ENCODE peak calls at places on chromosomes 4 and X, in five cellular contexts. O is ascending aorta, R is esophagus squamous epithelium, N is body of pancreas, E is heart right ventricle. S is an unnamed sample. For H3K4me1, the result is how much of the 10 kb centered on the place peaks cover.

GRCh38 chr4:79241846-79242245 is 84.0 kb downstream of the NAA11 start:
- DNase-seq in O (no peak), R (no peak), N (no peak), E (no peak), S (no peak)

GRCh38 chrX:23292979-23293651 is 41.5 kb upstream of the PTCHD1 start:
- DNase-seq in O (no peak), R (no peak), N (no peak), E (no peak), S (peak)

GRCh38 chr4:7830747-7831146 is 108.9 kb downstream of the AFAP1 start:
- DNase-seq in O (no peak), R (no peak), N (no peak), E (no peak), S (no peak)

GRCh38 chr4:173264245-173264959 is 69.8 kb downstream of the HMGB2 start:
- DNase-seq in O (no peak), R (no peak), N (peak), E (peak), S (no peak)

GRCh38 chr4:7824218-7824617 is 115.4 kb downstream of the AFAP1 start:
- DNase-seq in O (no peak), R (no peak), N (no peak), E (no peak), S (no peak)

GRCh38 chr4:77152421-77152820 is 4.6 kb upstream of the CCNG2 start:
- DNase-seq in O (no peak), R (no peak), N (peak), E (no peak), S (no peak)

GRCh38 chr4:184746532-184746870 is 12.6 kb upstream of the CENPU start:
- DNase-seq in O (peak), R (no peak), N (peak), E (no peak), S (no peak)

GRCh38 chr4:166017804-166018203 is 144.8 kb downstream of the TLL1 start:
- DNase-seq in O (no peak), R (no peak), N (no peak), E (no peak), S (no peak)

GRCh38 chr4:98946359-98946758 is 17.4 kb upstream of the EIF4E start:
- DNase-seq in O (no peak), R (no peak), N (no peak), E (no peak), S (no peak)

GRCh38 chr4:25767877-25768475 is 94.8 kb downstream of the SEL1L3 start:
- DNase-seq in O (no peak), R (no peak), N (peak), E (peak), S (no peak)

GRCh38 chr4:4848540-4848939 is 10.9 kb upstream of the MSX1 start:
- DNase-seq in O (no peak), R (no peak), N (no peak), E (no peak), S (no peak)

GRCh38 chr4:39713691-39714090 is 15.8 kb downstream of the UBE2K start:
- DNase-seq in O (no peak), R (no peak), N (no peak), E (no peak), S (no peak)

GRCh38 chrX:155757366-155757765 is 123.8 kb upstream of the VAMP7 start:
- DNase-seq in O (no peak), R (no peak), N (no peak), E (no peak), S (no peak)

GRCh38 chr4:147160908-147161513 is 215.3 kb upstream of the TTC29 start:
- DNase-seq in O (no peak), R (no peak), N (peak), E (no peak), S (no peak)

GRCh38 chr4:36944227-36944626 is 300.3 kb upstream of the NWD2 start:
- DNase-seq in O (no peak), R (no peak), N (no peak), E (no peak), S (no peak)

GRCh38 chr4:24164054-24164453 is 274.2 kb upstream of the PPARGC1A start:
- DNase-seq in O (no peak), R (no peak), N (no peak), E (no peak), S (no peak)

GRCh38 chr4:76095568-76095967 is 21.1 kb downstream of the ART3 start:
- DNase-seq in O (no peak), R (no peak), N (no peak), E (no peak), S (no peak)

GRCh38 chrX:34658316-34658715 is 1.2 kb upstream of the TMEM47 start:
- DNase-seq in O (no peak), R (no peak), N (no peak), E (no peak), S (no peak)

GRCh38 chrX:71236858-71237257 is 13.8 kb downstream of the GJB1 start:
- DNase-seq in O (no peak), R (no peak), N (no peak), E (no peak), S (no peak)

GRCh38 chrX:12440245-12440644 is 302.0 kb downstream of the FRMPD4 start:
- DNase-seq in O (no peak), R (no peak), N (no peak), E (no peak), S (no peak)

GRCh38 chr4:91914176-91914804 is 389.5 kb upstream of the GRID2 start:
- DNase-seq in O (no peak), R (no peak), N (peak), E (no peak), S (no peak)

GRCh38 chr4:100286601-100287000 is 96.3 kb upstream of the DDIT4L start:
- DNase-seq in O (no peak), R (no peak), N (no peak), E (no peak), S (no peak)

DNA sequence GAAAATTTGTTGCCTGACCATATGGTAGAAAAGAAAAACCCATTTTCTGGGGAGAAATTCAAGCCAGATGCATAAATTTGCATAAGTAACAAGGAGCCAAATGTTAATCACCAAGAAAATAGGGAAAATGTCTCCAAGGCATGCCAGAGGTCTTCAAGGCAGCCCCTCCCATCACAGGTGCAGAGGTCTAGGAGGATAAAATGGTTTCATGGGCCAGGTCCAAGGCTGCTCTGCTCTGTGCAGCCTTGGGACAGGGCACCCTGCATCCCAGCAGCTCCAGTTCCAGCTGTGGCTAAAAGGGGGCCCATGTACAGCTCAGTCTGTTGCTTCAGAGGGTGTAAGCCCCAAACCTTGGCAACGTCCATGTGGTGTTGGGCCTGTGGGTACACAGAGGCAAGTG is 200.0 kb downstream of the LARP7 start:
- DNase-seq in O (no peak), R (no peak), N (no peak), E (no peak), S (no peak)
- H3K4me1 ChIP-seq in O (under half), R (under half), N (under half), E (under half), S (under half)

GRCh38 chrX:37348237-37349130 is 680 bp upstream of the PRRG1 start:
- DNase-seq in O (no peak), R (no peak), N (no peak), E (no peak), S (no peak)

GRCh38 chrX:37347420-37347819 is 1.7 kb upstream of the PRRG1 start:
- DNase-seq in O (no peak), R (no peak), N (no peak), E (no peak), S (no peak)

GRCh38 chrX:37353646-37354045 is 4.5 kb downstream of the PRRG1 start:
- DNase-seq in O (no peak), R (no peak), N (no peak), E (no peak), S (no peak)

GRCh38 chrX:37350034-37350365 is 836 bp downstream of the PRRG1 start:
- DNase-seq in O (no peak), R (no peak), N (peak), E (no peak), S (no peak)

GRCh38 chrX:37349131-37350033 is at the start of gene PRRG1:
- DNase-seq in O (no peak), R (no peak), N (peak), E (peak), S (peak)
- H3K4me3 ChIP-seq in O (peak), R (peak), N (peak), E (peak), S (peak)

GRCh38 chr4:26784207-26784606 is 76.4 kb upstream of the STIM2 start:
- DNase-seq in O (no peak), R (no peak), N (no peak), E (no peak), S (no peak)
- H3K4me1 ChIP-seq in O (under half), R (half or more), N (under half), E (under half), S (under half)

GRCh38 chr4:85780664-85781063 is 305.7 kb downstream of the ARHGAP24 start:
- DNase-seq in O (no peak), R (no peak), N (no peak), E (no peak), S (no peak)

GRCh38 chr4:85776579-85776978 is 301.6 kb downstream of the ARHGAP24 start:
- DNase-seq in O (no peak), R (no peak), N (no peak), E (no peak), S (no peak)

GRCh38 chr4:85777908-85778808 is 303.2 kb downstream of the ARHGAP24 start:
- DNase-seq in O (no peak), R (no peak), N (no peak), E (no peak), S (no peak)

GRCh38 chr4:85779165-85779564 is 304.2 kb downstream of the ARHGAP24 start:
- DNase-seq in O (no peak), R (no peak), N (no peak), E (no peak), S (no peak)

DNA sequence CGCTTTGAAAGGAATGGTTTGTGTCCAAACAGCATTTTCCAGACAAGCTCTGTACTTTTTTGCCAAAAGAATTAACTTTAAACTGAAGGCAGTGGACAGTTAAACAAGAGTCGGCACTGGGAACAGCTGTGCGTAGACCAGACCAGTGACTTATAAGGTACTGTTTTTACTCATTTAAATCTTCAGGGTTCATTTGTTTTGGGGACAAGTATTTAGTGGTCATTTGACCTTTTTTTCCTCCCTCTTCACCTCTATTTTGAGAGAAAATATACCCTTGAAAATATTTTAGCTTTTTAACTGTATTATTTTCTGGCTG is 303.8 kb downstream of the ARHGAP24 start:
- DNase-seq in O (no peak), R (no peak), N (peak), E (no peak), S (no peak)
- H3K4me3 ChIP-seq in O (peak), R (peak), N (no peak), E (peak), S (peak)

S was measured in thoracic aorta.